ENCODE peak calls at places on chromosomes 12 and 14, in eight cellular contexts. P is K562, M is HCT116, I is H1, T is GM12878, B is HepG2, V is endothelial cell of umbilical vein, C is SK-N-SH. H is an unnamed sample.

GRCh38 chr14:33940561-33941011 is 10.3 kb downstream of the EGLN3 start:
- DNase-seq in P (no peak), M (no peak), I (no peak), T (no peak), B (no peak), V (no peak), C (no peak), H (no peak)

GRCh38 chr12:130872179-130873096 is 572 bp downstream of the RAN start:
- DNase-seq in P (peak; percentile 88), M (no peak), I (no peak), T (no peak), B (no peak), V (peak; percentile 42), C (peak; percentile 85), H (peak; percentile 34)

GRCh38 chr14:69485701-69486100 is 1.2 kb downstream of the PLEKHD1 start:
- DNase-seq in P (no peak), M (no peak), I (no peak), T (no peak), B (no peak), V (no peak), C (no peak), H (no peak)

GRCh38 chr12:74849801-74850200 is 312.2 kb downstream of the ATXN7L3B start:
- DNase-seq in P (no peak), M (no peak), I (no peak), T (no peak), B (no peak), V (no peak), C (no peak), H (no peak)

GRCh38 chr12:108257004-108257403 is 82.1 kb downstream of the CMKLR1 start:
- DNase-seq in P (no peak), M (no peak), I (no peak), T (no peak), B (no peak), V (no peak), C (no peak), H (no peak)

GRCh38 chr14:36163451-36163850 is 13.1 kb downstream of the PTCSC3 start:
- DNase-seq in P (no peak), M (no peak), I (no peak), T (no peak), B (no peak), V (no peak), C (no peak), H (no peak)

GRCh38 chr12:52354197-52354596 is 13.1 kb downstream of the KRT85 start:
- DNase-seq in P (no peak), M (no peak), I (no peak), T (no peak), B (no peak), V (no peak), C (no peak), H (no peak)

GRCh38 chr14:20262642-20263128 is 23.6 kb downstream of the OR11H4 start:
- DNase-seq in P (peak; percentile 6), M (peak; percentile 6), I (no peak), T (peak; percentile 43), B (no peak), V (no peak), C (no peak), H (peak; percentile 54)

GRCh38 chr14:60722836-60723217 is 1.3 kb downstream of the SIX4 start:
- DNase-seq in P (peak; percentile 57), M (no peak), I (no peak), T (no peak), B (no peak), V (peak; percentile 54), C (no peak), H (peak; percentile 77)

GRCh38 chr14:30193791-30194407 is 266.3 kb upstream of the PRKD1 start:
- DNase-seq in P (no peak), M (no peak), I (no peak), T (no peak), B (no peak), V (no peak), C (no peak), H (no peak)

GRCh38 chr12:25615119-25615518 is 62.0 kb upstream of the LMNTD1 start:
- DNase-seq in P (peak; percentile 10), M (no peak), I (no peak), T (no peak), B (no peak), V (peak; percentile 66), C (no peak), H (no peak)

GRCh38 chr12:95790025-95790911 is at the start of gene NTN4:
- DNase-seq in P (no peak), M (no peak), I (peak; percentile 76), T (no peak), B (no peak), V (peak; percentile 67), C (peak; percentile 80), H (peak; percentile 74)

GRCh38 chr12:72077111-72077820 is 138.6 kb downstream of the TPH2 start:
- DNase-seq in P (no peak), M (no peak), I (no peak), T (no peak), B (no peak), V (no peak), C (no peak), H (no peak)

GRCh38 chr12:51814311-51815088 is 34.0 kb downstream of the FIGNL2 start:
- DNase-seq in P (peak; percentile 60), M (no peak), I (peak; percentile 86), T (no peak), B (peak; percentile 62), V (peak; percentile 72), C (peak; percentile 95), H (peak; percentile 89)

GRCh38 chr12:46908236-46908935 is 82.6 kb upstream of the SLC38A4 start:
- DNase-seq in P (no peak), M (no peak), I (no peak), T (no peak), B (no peak), V (no peak), C (no peak), H (no peak)

GRCh38 chr14:94581127-94581999 is at the start of gene SERPINA5:
- DNase-seq in P (peak; percentile 48), M (no peak), I (peak; percentile 62), T (no peak), B (peak; percentile 83), V (peak; percentile 31), C (peak; percentile 80), H (peak; percentile 46)
- TF ChIP-seq POLR2AphosphoS5 in P (no peak), M (no peak), I (no peak), T (no peak), B (peak; percentile 95), V (no peak), C (no peak), H (no peak)

GRCh38 chr14:47822326-47822725 is 146.9 kb upstream of the MDGA2 start:
- DNase-seq in P (no peak), M (no peak), I (no peak), T (no peak), B (no peak), V (no peak), C (no peak), H (no peak)

GRCh38 chr14:47821134-47821533 is 145.7 kb upstream of the MDGA2 start:
- DNase-seq in P (no peak), M (no peak), I (no peak), T (no peak), B (no peak), V (no peak), C (no peak), H (no peak)

DNA sequence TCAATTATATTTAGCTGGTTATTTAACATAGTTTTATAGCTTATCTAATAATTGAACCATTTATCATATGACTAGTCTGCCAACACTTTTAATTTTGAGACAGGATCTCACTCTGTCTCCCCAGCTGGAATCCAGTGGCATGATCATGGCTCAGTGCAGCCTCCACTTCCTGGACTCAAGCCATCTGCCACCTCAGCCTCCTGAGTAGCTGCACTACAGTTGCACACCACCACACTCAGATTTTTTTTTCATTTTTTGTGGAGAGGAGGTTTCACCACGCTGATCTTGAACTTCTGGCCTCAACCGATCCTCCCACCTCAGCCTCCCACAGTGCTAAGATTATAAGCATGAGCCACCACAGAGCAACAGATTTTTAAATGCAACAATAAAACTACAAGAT is 151.4 kb upstream of the MDGA2 start:
- DNase-seq in P (no peak), M (no peak), I (no peak), T (no peak), B (no peak), V (no peak), C (no peak), H (no peak)
- H2AFZ ChIP-seq in P (no peak overlapping the region), M (no peak overlapping the region), I (no peak overlapping the region), T (no peak overlapping the region), B (no peak overlapping the region), V (no peak overlapping the region), C (no peak overlapping the region), H (no peak overlapping the region)

GRCh38 chr12:93741741-93742085 is 64.5 kb downstream of the CRADD start:
- DNase-seq in P (no peak), M (no peak), I (peak; percentile 57), T (no peak), B (peak; percentile 4), V (no peak), C (peak; percentile 51), H (peak; percentile 97)

GRCh38 chr12:93740721-93741120 is 63.5 kb downstream of the CRADD start:
- DNase-seq in P (no peak), M (no peak), I (no peak), T (no peak), B (no peak), V (no peak), C (no peak), H (peak; percentile 11)

GRCh38 chr12:93743999-93744689 is 67.0 kb downstream of the CRADD start:
- DNase-seq in P (no peak), M (no peak), I (no peak), T (no peak), B (no peak), V (no peak), C (no peak), H (no peak)

GRCh38 chr12:93743229-93743998 is 66.2 kb downstream of the CRADD start:
- DNase-seq in P (no peak), M (no peak), I (no peak), T (no peak), B (no peak), V (no peak), C (no peak), H (peak; percentile 4)

DNA sequence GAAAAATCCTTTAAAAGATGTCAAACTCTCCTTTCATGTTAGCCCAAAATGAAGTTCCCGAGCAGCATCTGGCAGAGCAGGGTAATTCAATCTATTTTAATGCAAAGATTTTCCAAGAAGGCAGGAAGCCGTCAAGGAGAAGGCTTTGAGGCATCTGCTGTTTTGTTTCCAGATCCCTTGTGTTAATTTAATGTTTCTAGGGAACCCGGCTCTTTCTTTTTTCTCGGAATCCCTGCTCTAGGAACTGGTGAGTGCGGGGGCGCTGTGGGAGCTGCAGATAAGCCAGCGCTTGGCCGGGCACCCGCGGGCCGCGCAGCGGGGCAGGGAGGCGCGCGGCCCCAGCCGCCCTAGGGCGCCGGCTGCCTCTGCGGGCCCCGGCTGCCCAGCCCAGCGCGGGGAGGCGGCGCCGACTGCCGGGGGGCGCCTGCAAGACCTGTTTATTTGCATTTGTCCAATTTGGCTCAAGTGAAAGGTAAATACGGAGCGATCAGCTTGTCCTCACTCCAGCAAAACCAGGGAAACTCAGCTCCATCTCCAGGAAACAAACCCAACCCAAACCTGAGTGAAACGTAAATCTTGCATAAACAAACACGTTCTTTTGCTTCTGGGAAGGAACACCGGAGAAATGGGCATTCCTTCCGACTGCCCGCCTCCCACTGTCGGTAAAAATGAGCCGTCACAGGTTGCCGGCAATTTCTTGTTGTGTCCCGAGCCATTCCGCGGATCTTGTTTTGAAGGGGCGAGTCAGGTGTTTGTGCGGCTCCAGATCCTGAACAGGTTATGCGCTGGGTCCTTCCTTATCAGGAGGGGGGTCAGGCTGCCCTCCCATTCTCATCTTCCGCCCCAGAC is 65.1 kb downstream of the CRADD start:
- DNase-seq in P (peak; percentile 86), M (peak; percentile 29), I (peak; percentile 68), T (no peak), B (peak; percentile 55), V (peak; percentile 80), C (peak; percentile 93), H (peak; percentile 70)
- TF ChIP-seq POLR2AphosphoS5 in P (no peak), M (no peak), I (no peak), T (no peak), B (no peak), V (peak; percentile 22), C (no peak), H (no peak)

GRCh38 chr14:87391066-87391465 is 601.9 kb downstream of the GALC start:
- DNase-seq in P (no peak), M (no peak), I (no peak), T (no peak), B (no peak), V (no peak), C (no peak), H (no peak)
- H2AFZ ChIP-seq in P (no peak overlapping the region), M (no peak overlapping the region), I (no peak overlapping the region), T (no peak overlapping the region), B (no peak overlapping the region), V (no peak overlapping the region), C (no peak overlapping the region), H (no peak overlapping the region)